ENCODE peak calls at places on chromosomes 16 and 17, in nine cellular contexts. S is HT-29; A is stimulated activated naive CD8-positive, alpha-beta T cell treated with anti-CD3 and anti-CD28 coated beads, Interleukin-15, Interleukin-2, amounts not matched to agents 100 U/mL and 50 U/mL, for 24 hours; Z is AG04449; Y is Right ventricle myocardium superior; D is stimulated activated CD4-positive, alpha-beta T cell treated with anti-CD3 and anti-CD28 coated beads, Interleukin-1b, Interleukin-23, amount 100 ng/mL, for 1 hour; C is SK-N-DZ; I is GM13977; Q is PC-3. U is an unnamed sample.

GRCh38 chr17:14052886-14053615 is 16.3 kb upstream of the COX10 start:
- DNase-seq in Y (no peak), C (no peak), A (no peak), Z (no peak), D (no peak), Q (no peak), S (no peak), I (no peak), U (peak)

GRCh38 chr17:48760411-48760810 is 31.9 kb upstream of the HOXB13 start:
- DNase-seq in Q (peak), C (no peak), D (no peak), Y (no peak), I (peak), Z (no peak), A (no peak), S (no peak), U (no peak)

GRCh38 chr17:29407856-29408255 is 17.7 kb downstream of the TAOK1 start:
- DNase-seq in D (no peak), Y (no peak), A (no peak), Q (no peak), I (no peak), S (no peak), C (no peak), Z (no peak), U (no peak)

GRCh38 chr16:24609740-24610420 is 70.5 kb downstream of the RBBP6 start:
- DNase-seq in S (peak), I (no peak), Z (no peak), D (no peak), C (peak), Y (peak), Q (no peak), A (peak), U (peak)

GRCh38 chr16:85381738-85382592 is 231.2 kb upstream of the GSE1 start:
- DNase-seq in D (no peak), Z (no peak), A (no peak), S (no peak), C (peak), Q (no peak), Y (no peak), I (no peak), U (no peak)

GRCh38 chr17:17109231-17109630 is 67.0 kb downstream of the MPRIP start:
- DNase-seq in Z (no peak), Y (no peak), Q (no peak), A (no peak), C (no peak), I (no peak), S (peak), D (no peak), U (no peak)

GRCh38 chr16:85480727-85481101 is 132.4 kb upstream of the GSE1 start:
- DNase-seq in Y (no peak), D (no peak), A (no peak), Z (no peak), C (no peak), Q (no peak), S (no peak), I (no peak), U (no peak)

GRCh38 chr17:78789663-78790181 is 7.6 kb upstream of the CYTH1 start:
- DNase-seq in A (no peak), S (no peak), Q (no peak), Z (peak), I (no peak), Y (peak), C (no peak), D (no peak), U (no peak)

GRCh38 chr17:43356999-43357398 is 41.8 kb upstream of the ARL4D start:
- DNase-seq in Y (no peak), C (no peak), D (no peak), I (no peak), Z (peak), S (no peak), Q (peak), A (no peak), U (no peak)

GRCh38 chr17:47948706-47949196 is 7.4 kb downstream of the PNPO start:
- DNase-seq in Y (no peak), Q (peak), I (no peak), Z (no peak), S (no peak), D (no peak), A (no peak), C (no peak), U (peak)

GRCh38 chr16:79532785-79533184 is 67.8 kb downstream of the MAF start:
- DNase-seq in S (no peak), Y (no peak), Q (no peak), D (no peak), C (no peak), A (no peak), Z (no peak), I (no peak), U (no peak)

GRCh38 chr16:88895335-88895734 is 28.9 kb upstream of the PABPN1L start:
- DNase-seq in S (no peak), I (no peak), Z (no peak), Q (no peak), A (no peak), Y (no peak), C (no peak), D (no peak), U (no peak)

U was measured in HepG2.